ENCODE peak calls at places on chromosomes 13 and 19, in nine cellular contexts. M is right cardiac atrium; C is HAP-1; Y is neuronal stem cell; G is heart right ventricle; N is breast epithelium; E is uterus; I is effector memory CD4-positive, alpha-beta T cell; X is DND-41. D is an unnamed sample.

GRCh38 chr13:63124863-63125262 is 1709.2 kb upstream of the PCDH20 start:
- DNase-seq in M (no peak), X (no peak), C (peak; percentile 14), G (no peak), N (no peak), Y (no peak), E (no peak), I (no peak), D (no peak)

GRCh38 chr19:12365094-12365371 is 450 bp downstream of the ZNF442 start:
- DNase-seq in Y (no peak), X (no peak), M (no peak), I (no peak), C (peak; percentile 3), E (no peak), G (no peak), N (no peak), D (peak; percentile 58)

GRCh38 chr19:46904114-46905060 is 43.6 kb downstream of the ARHGAP35 start:
- DNase-seq in I (no peak), X (no peak), N (no peak), M (peak; percentile 49), C (no peak), G (peak; percentile 56), Y (no peak), E (peak; percentile 76), D (peak; percentile 90)

GRCh38 chr13:109778102-109778542 is 8.3 kb downstream of the IRS2 start:
- DNase-seq in I (no peak), M (no peak), C (peak; percentile 39), Y (no peak), E (no peak), G (no peak), N (no peak), X (no peak), D (no peak)

GRCh38 chr19:49301165-49301865 is 23.7 kb downstream of the SLC6A16 start:
- DNase-seq in E (peak; percentile 27), C (peak; percentile 59), G (peak; percentile 83), M (peak; percentile 81), X (peak; percentile 71), I (peak; percentile 57), Y (peak; percentile 67), N (peak; percentile 73), D (peak; percentile 75)

GRCh38 chr19:7607874-7608560 is 12.4 kb downstream of the CAMSAP3 start:
- DNase-seq in C (no peak), E (no peak), G (no peak), X (no peak), Y (no peak), I (no peak), N (no peak), M (no peak), D (no peak)

GRCh38 chr19:52331757-52332156 is 4.3 kb upstream of the ZNF610 start:
- DNase-seq in Y (no peak), G (no peak), C (no peak), X (no peak), E (no peak), M (no peak), I (no peak), N (no peak), D (no peak)

GRCh38 chr13:44223785-44224432 is 149.7 kb upstream of the SERP2 start:
- DNase-seq in X (no peak), G (no peak), M (no peak), E (no peak), Y (no peak), I (no peak), C (no peak), N (no peak), D (no peak)

GRCh38 chr19:391726-392374 is 17.1 kb downstream of the C2CD4C start:
- DNase-seq in M (no peak), N (no peak), I (no peak), C (no peak), G (no peak), X (no peak), Y (no peak), E (no peak), D (no peak)

GRCh38 chr13:59527500-59527899 is 636.2 kb downstream of the DIAPH3 start:
- DNase-seq in N (no peak), G (no peak), M (no peak), E (no peak), I (no peak), C (no peak), Y (no peak), X (no peak), D (no peak)

GRCh38 chr13:112767506-112768471 is 78.0 kb downstream of the ATP11A start:
- DNase-seq in N (no peak), M (peak; percentile 56), C (no peak), Y (no peak), X (no peak), G (peak; percentile 51), I (no peak), E (no peak), D (no peak)

GRCh38 chr19:3836887-3837286 is 32.0 kb downstream of the ZFR2 start:
- DNase-seq in C (no peak), I (no peak), M (no peak), Y (no peak), E (no peak), G (no peak), X (no peak), N (no peak), D (no peak)

DNA sequence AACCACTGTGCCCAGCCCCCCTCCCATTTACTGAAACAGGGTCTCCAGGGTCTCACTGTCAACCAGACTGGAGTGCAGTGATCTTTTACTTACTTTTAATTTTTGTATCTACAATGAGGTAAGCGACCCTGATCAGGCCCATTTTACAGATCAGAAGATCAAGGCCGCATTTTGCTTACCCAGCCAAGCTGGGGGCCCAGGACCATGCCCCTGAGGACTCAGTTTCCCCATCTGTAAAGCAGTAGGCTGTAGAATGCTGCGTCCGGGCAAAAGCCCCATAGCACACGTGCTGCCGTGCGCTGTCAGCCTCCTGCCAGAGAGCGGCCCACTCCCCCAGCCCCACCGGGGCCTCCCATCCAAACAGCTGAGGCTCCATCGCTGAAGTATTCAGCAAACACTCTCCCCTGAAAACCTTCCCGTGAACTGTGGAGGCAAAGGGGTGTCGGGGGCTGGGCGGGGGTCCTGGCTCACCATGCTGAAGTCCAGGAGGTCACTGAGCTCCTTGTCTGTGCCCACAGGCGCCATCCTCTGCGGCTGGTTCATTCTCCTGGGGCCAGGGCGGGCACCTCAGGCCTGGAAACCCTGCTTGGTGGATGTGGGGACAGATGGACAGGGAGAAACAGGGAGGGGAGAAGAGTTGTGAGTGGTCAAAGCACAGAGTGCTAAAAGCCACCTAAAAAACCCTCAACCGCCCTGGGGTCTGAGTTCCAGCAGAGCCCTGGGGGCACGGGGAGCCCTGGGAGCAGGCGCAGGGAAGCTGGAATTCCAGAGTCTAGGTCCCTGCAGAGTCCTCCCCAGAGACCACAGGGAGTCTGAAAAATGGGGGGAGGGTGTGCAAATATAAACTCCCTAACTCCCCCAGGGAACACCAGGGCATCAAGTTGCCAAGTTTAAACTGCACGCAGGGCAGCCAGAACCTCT is 2.4 kb downstream of the TCF3 start:
- DNase-seq in G (no peak), C (no peak), X (no peak), N (no peak), Y (no peak), I (no peak), M (no peak), E (no peak), D (no peak)
- H3K4me1 ChIP-seq in G (peaks cover 14% of the 10 kb centered on the region), C (no peaks in the 10 kb centered on the region), X (peaks cover 25% of the 10 kb centered on the region), N (peaks cover 5% of the 10 kb centered on the region), Y (peaks cover 4% of the 10 kb centered on the region), I (peaks cover 15% of the 10 kb centered on the region), M (no peaks in the 10 kb centered on the region), E (no peaks in the 10 kb centered on the region), D (no peaks in the 10 kb centered on the region)

GRCh38 chr19:38671654-38672053 is 24.2 kb downstream of the ACTN4 start:
- DNase-seq in X (no peak), I (no peak), M (no peak), N (no peak), E (no peak), G (no peak), Y (no peak), C (no peak), D (no peak)
- H3K4me1 ChIP-seq in X (peaks cover 9% of the 10 kb centered on the region), I (peaks cover 54% of the 10 kb centered on the region), M (peaks cover 49% of the 10 kb centered on the region), N (peaks cover 12% of the 10 kb centered on the region), E (peaks cover 4% of the 10 kb centered on the region), G (peaks cover 93% of the 10 kb centered on the region), Y (peaks cover 23% of the 10 kb centered on the region), C (peaks cover 26% of the 10 kb centered on the region), D (peaks cover 52% of the 10 kb centered on the region)

GRCh38 chr19:1627194-1627593 is 21.9 kb upstream of the UQCR11 start:
- DNase-seq in Y (no peak), X (no peak), C (no peak), I (no peak), E (no peak), M (no peak), N (no peak), G (no peak), D (no peak)

GRCh38 chr19:1622541-1622940 is 17.3 kb upstream of the UQCR11 start:
- DNase-seq in M (no peak), N (no peak), Y (no peak), X (no peak), E (no peak), I (no peak), C (no peak), G (no peak), D (no peak)

GRCh38 chr19:1622007-1622406 is 16.7 kb upstream of the UQCR11 start:
- DNase-seq in M (no peak), C (no peak), E (no peak), N (no peak), X (no peak), G (no peak), I (no peak), Y (no peak), D (no peak)

GRCh38 chr19:1626417-1627010 is 21.3 kb upstream of the UQCR11 start:
- DNase-seq in X (no peak), I (no peak), M (no peak), G (no peak), C (no peak), N (no peak), Y (no peak), E (no peak), D (no peak)

DNA sequence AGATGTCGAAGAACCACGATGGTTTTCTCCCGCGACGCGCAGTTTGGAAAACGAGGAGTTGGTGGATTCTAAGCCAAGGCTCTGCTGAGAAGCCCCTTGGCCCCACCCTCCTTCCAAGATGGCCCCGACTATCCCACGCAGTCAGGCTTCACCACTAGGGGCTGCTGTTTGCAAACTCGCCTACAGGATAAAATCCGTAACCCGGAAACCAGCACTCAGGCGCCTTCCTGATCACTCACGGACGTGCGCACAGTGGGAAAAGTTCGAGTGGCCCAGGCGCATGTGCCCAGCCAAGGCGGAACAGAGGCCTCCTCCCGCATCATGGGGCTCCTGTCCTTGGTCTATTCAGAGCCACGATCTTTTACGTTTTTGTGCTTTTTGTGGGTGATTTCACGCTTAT is 19.2 kb upstream of the UQCR11 start:
- DNase-seq in X (peak; percentile 61), G (peak; percentile 50), N (no peak), E (no peak), C (peak; percentile 42), I (no peak), Y (peak; percentile 41), M (peak; percentile 51), D (peak; percentile 46)
- H3K4me1 ChIP-seq in X (no peaks in the 10 kb centered on the region), G (no peaks in the 10 kb centered on the region), N (no peaks in the 10 kb centered on the region), E (no peaks in the 10 kb centered on the region), C (no peaks in the 10 kb centered on the region), I (no peaks in the 10 kb centered on the region), Y (no peaks in the 10 kb centered on the region), M (no peaks in the 10 kb centered on the region), D (no peaks in the 10 kb centered on the region)

DNA sequence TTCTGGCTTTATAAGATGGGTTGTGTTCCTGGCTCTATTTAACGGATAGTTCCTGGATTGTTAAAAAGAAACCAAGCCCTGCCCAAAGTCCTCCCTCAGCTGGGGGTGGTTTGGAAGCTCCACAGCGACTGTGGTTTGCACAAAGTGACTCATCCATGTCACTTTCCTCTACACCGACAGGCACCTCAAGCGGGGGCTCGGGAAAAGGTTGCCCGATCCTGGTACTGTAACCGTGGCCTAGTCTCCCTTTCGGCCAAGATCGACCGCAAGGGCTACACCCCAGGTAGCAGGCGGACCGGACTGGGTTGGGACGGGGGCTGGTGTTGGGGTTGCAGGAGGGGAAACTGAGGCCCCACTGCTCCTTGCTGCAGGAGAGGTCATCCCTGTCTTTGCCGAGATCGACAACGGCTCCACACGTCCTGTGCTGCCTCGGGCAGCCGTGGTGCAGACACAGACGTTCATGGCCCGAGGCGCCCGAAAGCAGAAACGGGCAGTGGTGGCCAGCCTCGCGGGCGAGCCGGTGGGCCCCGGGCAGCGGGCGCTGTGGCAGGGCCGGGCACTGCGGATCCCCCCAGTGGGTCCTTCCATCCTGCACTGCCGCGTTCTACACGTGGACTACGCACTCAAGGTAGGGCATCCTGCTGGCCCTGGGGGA is 1.6 kb downstream of the ARRDC2 start:
- DNase-seq in Y (no peak), X (no peak), E (no peak), C (no peak), I (no peak), G (no peak), N (no peak), M (no peak), D (no peak)
- H3K4me1 ChIP-seq in Y (peaks cover 24% of the 10 kb centered on the region), X (peaks cover 48% of the 10 kb centered on the region), E (no peaks in the 10 kb centered on the region), C (no peaks in the 10 kb centered on the region), I (peaks cover 39% of the 10 kb centered on the region), G (peaks cover 25% of the 10 kb centered on the region), N (no peaks in the 10 kb centered on the region), M (no peaks in the 10 kb centered on the region), D (no peaks in the 10 kb centered on the region)